ENCODE peak calls at places on chromosomes 2 and 18, in eight cellular contexts. A is IMR-90, X is progenitor cell of endocrine pancreas, Y is lower lobe of right lung, R is A549, P is thoracic aorta, I is cardiac muscle cell, Q is PC-9. N is an unnamed sample.
A peak's percentile ranks its signal among the peaks of the same experiment; 100 is the strongest.

GRCh38 chr2:180337136-180337535 is 330.0 kb upstream of the CWC22 start:
- DNase-seq in A (no peak), X (no peak), Y (no peak), R (no peak), P (no peak), I (no peak), Q (no peak), N (no peak)

GRCh38 chr18:11741505-11742145 is 52.6 kb downstream of the GNAL start:
- DNase-seq in A (no peak), X (no peak), Y (no peak), R (peak; percentile 68), P (no peak), I (no peak), Q (no peak), N (peak; percentile 71)

GRCh38 chr2:4792126-4792525 is 900.1 kb upstream of the SOX11 start:
- DNase-seq in A (no peak), X (no peak), Y (no peak), R (no peak), P (no peak), I (no peak), Q (no peak), N (no peak)

GRCh38 chr18:76405761-76406356 is 89.2 kb downstream of the ZNF516 start:
- DNase-seq in A (peak; percentile 30), X (no peak), Y (peak; percentile 74), R (peak; percentile 43), P (peak; percentile 51), I (peak; percentile 66), Q (peak; percentile 21), N (peak; percentile 72)

GRCh38 chr2:60958800-60959199 is 58.7 kb upstream of the PEX13 start:
- DNase-seq in A (peak; percentile 85), X (no peak), Y (no peak), R (no peak), P (no peak), I (peak; percentile 34), Q (no peak), N (no peak)

GRCh38 chr18:28048612-28049011 is 128.3 kb downstream of the CDH2 start:
- DNase-seq in A (no peak), X (no peak), Y (no peak), R (no peak), P (no peak), I (no peak), Q (no peak), N (no peak)

GRCh38 chr2:183937220-183937619 is 661.1 kb upstream of the ZNF804A start:
- DNase-seq in A (no peak), X (no peak), Y (no peak), R (no peak), P (no peak), I (no peak), Q (no peak), N (no peak)

GRCh38 chr2:191043438-191043837 is 29.5 kb upstream of the STAT1 start:
- DNase-seq in A (peak; percentile 76), X (no peak), Y (no peak), R (no peak), P (no peak), I (no peak), Q (no peak), N (no peak)

GRCh38 chr2:173092844-173093402 is 17.3 kb downstream of the MAP3K20 start:
- DNase-seq in A (no peak), X (no peak), Y (no peak), R (no peak), P (no peak), I (no peak), Q (no peak), N (no peak)

GRCh38 chr2:20051518-20052228 is at the start of gene LAPTM4A:
- DNase-seq in A (peak; percentile 100), X (peak; percentile 96), Y (peak; percentile 99), R (peak; percentile 99), P (peak; percentile 97), I (peak; percentile 100), Q (peak; percentile 96), N (peak; percentile 95)
- TF ChIP-seq CTCF in A (no peak), X (peak; percentile 24), Y (peak; percentile 21), R (no peak), P (peak; percentile 31), I (no peak), Q (no peak), N (no peak)

GRCh38 chr18:48875942-48876511 is 74.7 kb downstream of the SMAD7 start:
- DNase-seq in A (no peak), X (no peak), Y (peak; percentile 35), R (no peak), P (no peak), I (no peak), Q (no peak), N (no peak)
- TF ChIP-seq CTCF in A (no peak), X (peak; percentile 34), Y (no peak), R (no peak), P (peak; percentile 11), I (no peak), Q (no peak), N (no peak)

GRCh38 chr2:153623020-153623419 is 144.5 kb upstream of the RPRM start:
- DNase-seq in A (no peak), X (no peak), Y (no peak), R (no peak), P (no peak), I (no peak), Q (no peak), N (no peak)

DNA sequence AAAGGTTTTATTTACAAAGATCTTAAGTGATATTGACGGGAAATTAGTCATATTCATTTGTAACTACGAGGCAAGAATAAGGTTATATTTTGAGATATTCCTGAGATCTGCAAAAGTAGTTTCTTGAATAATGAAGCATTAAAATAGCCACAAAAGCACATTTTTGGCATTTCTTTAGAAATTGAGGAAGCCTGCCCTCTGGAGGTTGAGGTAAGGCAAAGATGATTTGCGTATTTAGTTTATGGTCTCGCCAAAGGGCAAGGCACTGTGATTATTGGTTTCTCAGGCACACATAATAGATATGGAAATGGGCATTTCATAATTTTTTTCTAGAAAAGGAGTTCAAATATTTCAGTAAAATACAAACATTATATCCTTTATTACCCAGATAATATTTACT is 143.7 kb upstream of the RPRM start:
- DNase-seq in A (no peak), X (no peak), Y (no peak), R (no peak), P (no peak), I (no peak), Q (no peak), N (no peak)
- TF ChIP-seq CTCF in A (no peak), X (peak; percentile 64), Y (no peak), R (peak; percentile 14), P (no peak), I (no peak), Q (peak; percentile 46), N (no peak)

DNA sequence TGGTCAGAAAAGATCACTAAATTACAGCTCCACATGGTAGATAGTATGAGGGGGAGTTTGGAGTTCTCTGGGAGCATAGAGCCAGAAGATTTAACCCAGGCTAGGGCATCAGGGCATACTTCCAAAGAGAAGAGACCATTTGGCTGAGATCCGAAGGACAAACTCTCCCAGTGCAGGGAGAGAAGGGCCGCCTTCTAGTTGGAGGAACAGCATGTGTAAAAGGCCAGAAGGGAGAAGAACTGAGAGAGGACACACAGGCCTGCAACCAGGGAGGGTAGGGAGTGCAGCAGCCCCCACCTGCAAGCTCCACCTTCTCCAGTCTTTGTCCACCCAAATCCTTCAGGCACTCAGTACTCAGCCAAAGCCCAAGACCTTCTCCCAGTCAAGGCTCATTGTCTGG is 182.0 kb downstream of the GFPT1 start:
- DNase-seq in A (no peak), X (no peak), Y (no peak), R (no peak), P (no peak), I (no peak), Q (no peak), N (no peak)
- TF ChIP-seq CTCF in A (no peak), X (no peak), Y (no peak), R (no peak), P (no peak), I (no peak), Q (no peak), N (no peak)

GRCh38 chr2:113197347-113198047 is 23.7 kb downstream of the PSD4 start:
- DNase-seq in A (no peak), X (no peak), Y (no peak), R (no peak), P (no peak), I (no peak), Q (no peak), N (no peak)

GRCh38 chr2:113195923-113196501 is 22.2 kb downstream of the PSD4 start:
- DNase-seq in A (no peak), X (no peak), Y (no peak), R (no peak), P (no peak), I (no peak), Q (no peak), N (no peak)

GRCh38 chr2:113187771-113188170 is 14.0 kb downstream of the PSD4 start:
- DNase-seq in A (no peak), X (no peak), Y (no peak), R (no peak), P (no peak), I (peak; percentile 42), Q (no peak), N (no peak)

GRCh38 chr2:113196839-113197238 is 23.1 kb downstream of the PSD4 start:
- DNase-seq in A (no peak), X (no peak), Y (no peak), R (no peak), P (no peak), I (no peak), Q (no peak), N (no peak)

GRCh38 chr2:113192459-113193100 is 18.8 kb downstream of the PSD4 start:
- DNase-seq in A (no peak), X (no peak), Y (no peak), R (no peak), P (no peak), I (no peak), Q (no peak), N (no peak)
- TF ChIP-seq CTCF in A (no peak), X (no peak), Y (no peak), R (peak; percentile 11), P (no peak), I (peak; percentile 6), Q (no peak), N (peak; percentile 4)